ENCODE peak calls at places on chromosomes 7 and 10, in four cellular contexts. Z is EL; R is suprapubic skin; A is stimulated activated CD4-positive, alpha-beta T cell treated with anti-CD3 and anti-CD28 coated beads, Interleukin-12 subunit alpha, Interleukin-12 subunit beta, amount 100 ng/mL, for 48 hours. M is an unnamed sample.

GRCh38 chr7:38846280-38846679 is 62.7 kb downstream of the VPS41 start:
- DNase-seq in Z (peak; percentile 84), R (no peak), A (no peak), M (no peak)

GRCh38 chr7:76220185-76221057 is 18.7 kb downstream of the SRRM3 start:
- DNase-seq in Z (peak; percentile 48), R (no peak), A (no peak), M (no peak)

GRCh38 chr7:53358301-53358700 is 322.9 kb downstream of the POM121L12 start:
- DNase-seq in Z (no peak), R (no peak), A (no peak), M (no peak)

GRCh38 chr7:76108540-76109233 is 60.8 kb downstream of the MDH2 start:
- DNase-seq in Z (peak; percentile 48), R (no peak), A (no peak), M (no peak)

GRCh38 chr10:30583778-30584415 is 45.7 kb downstream of the LYZL2 start:
- DNase-seq in Z (peak; percentile 71), R (peak; percentile 72), A (no peak), M (no peak)

GRCh38 chr7:129946282-129946681 is 6.5 kb downstream of the UBE2H start:
- DNase-seq in Z (no peak), R (no peak), A (no peak), M (no peak)

GRCh38 chr7:159091480-159092475 is 52.9 kb downstream of the VIPR2 start:
- DNase-seq in Z (no peak), R (peak; percentile 21), A (no peak), M (no peak)

GRCh38 chr7:46636022-46636421 is 715.0 kb upstream of the IGFBP3 start:
- DNase-seq in Z (no peak), R (no peak), A (no peak), M (no peak)

GRCh38 chr10:11697718-11698527 is 44.3 kb upstream of the ECHDC3 start:
- DNase-seq in Z (no peak), R (no peak), A (no peak), M (no peak)